ENCODE peak calls at places on chromosomes 4 and X, in five cellular contexts. One of them, this sample, is unnamed.

GRCh38 chr4:83248486-83248885 is 36.1 kb downstream of the COQ2 start:
- DNase-seq in uterus: no peak
- DNase-seq in K562: no peak
- DNase-seq in tibial nerve: no peak
- DNase-seq in sigmoid colon: no peak
- DNase-seq in this sample: no peak

GRCh38 chr4:2043396-2044118 is 15.6 kb upstream of the NAT8L start:
- DNase-seq in uterus: no peak
- DNase-seq in K562: no peak
- DNase-seq in tibial nerve: no peak
- DNase-seq in sigmoid colon: no peak
- DNase-seq in this sample: no peak

GRCh38 chrX:53045002-53045401 is 3.6 kb upstream of the GPR173 start:
- DNase-seq in uterus: no peak
- DNase-seq in K562: no peak
- DNase-seq in tibial nerve: no peak
- DNase-seq in sigmoid colon: no peak
- DNase-seq in this sample: no peak

GRCh38 chr4:182837831-182838230 is 79.4 kb downstream of the DCTD start:
- DNase-seq in uterus: no peak
- DNase-seq in K562: no peak
- DNase-seq in tibial nerve: no peak
- DNase-seq in sigmoid colon: peak; percentile 41
- DNase-seq in this sample: no peak

GRCh38 chr4:170465434-170465833 is 375.7 kb upstream of the AADAT start:
- DNase-seq in uterus: no peak
- DNase-seq in K562: no peak
- DNase-seq in tibial nerve: no peak
- DNase-seq in sigmoid colon: no peak
- DNase-seq in this sample: no peak

GRCh38 chrX:124328765-124329164 is 3.7 kb upstream of the TEX13D start:
- DNase-seq in uterus: no peak
- DNase-seq in K562: no peak
- DNase-seq in tibial nerve: no peak
- DNase-seq in sigmoid colon: no peak
- DNase-seq in this sample: no peak

GRCh38 chr4:107248571-107248970 is 212.5 kb upstream of the DKK2 start:
- DNase-seq in uterus: no peak
- DNase-seq in K562: no peak
- DNase-seq in tibial nerve: no peak
- DNase-seq in sigmoid colon: no peak
- DNase-seq in this sample: no peak

GRCh38 chr4:141458501-141458900 is 177.9 kb upstream of the IL15 start:
- DNase-seq in uterus: no peak
- DNase-seq in K562: no peak
- DNase-seq in tibial nerve: no peak
- DNase-seq in sigmoid colon: no peak
- DNase-seq in this sample: no peak

GRCh38 chr4:110850461-110851447 is 227.9 kb upstream of the PITX2 start:
- DNase-seq in uterus: no peak
- DNase-seq in K562: no peak
- DNase-seq in tibial nerve: no peak
- DNase-seq in sigmoid colon: no peak
- DNase-seq in this sample: peak; percentile 81

GRCh38 chr4:24248674-24249644 is 335.4 kb downstream of the DHX15 start:
- DNase-seq in uterus: no peak
- DNase-seq in K562: no peak
- DNase-seq in tibial nerve: no peak
- DNase-seq in sigmoid colon: no peak
- DNase-seq in this sample: no peak

GRCh38 chr4:139501531-139502311 is 47.8 kb downstream of the RAB33B start:
- DNase-seq in uterus: no peak
- DNase-seq in K562: no peak
- DNase-seq in tibial nerve: no peak
- DNase-seq in sigmoid colon: no peak
- DNase-seq in this sample: no peak

GRCh38 chr4:168917150-168917779 is 92.8 kb downstream of the CBR4 start:
- DNase-seq in uterus: no peak
- DNase-seq in K562: peak; percentile 28
- DNase-seq in tibial nerve: peak; percentile 57
- DNase-seq in sigmoid colon: no peak
- DNase-seq in this sample: no peak

GRCh38 chrX:15915959-15916703 is 61.5 kb upstream of the AP1S2 start:
- DNase-seq in uterus: no peak
- DNase-seq in K562: no peak
- DNase-seq in tibial nerve: no peak
- DNase-seq in sigmoid colon: no peak
- DNase-seq in this sample: no peak

GRCh38 chrX:14779589-14779988 is 93.3 kb downstream of the FANCB start:
- DNase-seq in uterus: no peak
- DNase-seq in K562: no peak
- DNase-seq in tibial nerve: no peak
- DNase-seq in sigmoid colon: no peak
- DNase-seq in this sample: no peak

GRCh38 chr4:85955614-85956295 is 404.1 kb downstream of the MAPK10 start:
- DNase-seq in uterus: no peak
- DNase-seq in K562: peak; percentile 13
- DNase-seq in tibial nerve: no peak
- DNase-seq in sigmoid colon: no peak
- DNase-seq in this sample: no peak

GRCh38 chr4:6688879-6689505 is 4.7 kb upstream of the S100P start:
- DNase-seq in uterus: no peak
- DNase-seq in K562: peak; percentile 78
- DNase-seq in tibial nerve: peak; percentile 48
- DNase-seq in sigmoid colon: no peak
- DNase-seq in this sample: no peak

GRCh38 chr4:4480685-4481393 is 61.0 kb downstream of the STX18 start:
- DNase-seq in uterus: no peak
- DNase-seq in K562: no peak
- DNase-seq in tibial nerve: no peak
- DNase-seq in sigmoid colon: no peak
- DNase-seq in this sample: no peak

GRCh38 chr4:80465238-80465637 is 129.7 kb downstream of the CFAP299 start:
- DNase-seq in uterus: no peak
- DNase-seq in K562: no peak
- DNase-seq in tibial nerve: no peak
- DNase-seq in sigmoid colon: no peak
- DNase-seq in this sample: no peak

GRCh38 chr4:88054909-88055308 is 47.5 kb downstream of the PKD2 start:
- DNase-seq in uterus: no peak
- DNase-seq in K562: peak; percentile 16
- DNase-seq in tibial nerve: peak; percentile 25
- DNase-seq in sigmoid colon: no peak
- DNase-seq in this sample: no peak

GRCh38 chr4:41889328-41889727 is 45.9 kb upstream of the TMEM33 start:
- DNase-seq in uterus: no peak
- DNase-seq in K562: no peak
- DNase-seq in tibial nerve: no peak
- DNase-seq in sigmoid colon: no peak
- DNase-seq in this sample: no peak
- H3K4me3 ChIP-seq in uterus: no peak overlapping the region
- H3K4me3 ChIP-seq in K562: no peak overlapping the region
- H3K4me3 ChIP-seq in tibial nerve: no peak overlapping the region
- H3K4me3 ChIP-seq in sigmoid colon: no peak overlapping the region
- H3K4me3 ChIP-seq in this sample: no peak overlapping the region

GRCh38 chr4:121139533-121140222 is 24.4 kb downstream of the TNIP3 start:
- DNase-seq in uterus: no peak
- DNase-seq in K562: no peak
- DNase-seq in tibial nerve: no peak
- DNase-seq in sigmoid colon: no peak
- DNase-seq in this sample: no peak
- H3K27ac ChIP-seq in uterus: no peak overlapping the region
- H3K27ac ChIP-seq in K562: no peak overlapping the region
- H3K27ac ChIP-seq in tibial nerve: no peak overlapping the region
- H3K27ac ChIP-seq in sigmoid colon: no peak overlapping the region
- H3K27ac ChIP-seq in this sample: no peak overlapping the region

GRCh38 chr4:3354455-3354811 is 61.6 kb downstream of the RGS12 start:
- DNase-seq in uterus: no peak
- DNase-seq in K562: no peak
- DNase-seq in tibial nerve: no peak
- DNase-seq in sigmoid colon: no peak
- DNase-seq in this sample: no peak
- TF ChIP-seq POLR2A in uterus: no peak
- TF ChIP-seq POLR2A in K562: no peak
- TF ChIP-seq POLR2A in tibial nerve: no peak
- TF ChIP-seq POLR2A in sigmoid colon: no peak
- TF ChIP-seq POLR2A in this sample: no peak

GRCh38 chrX:68830486-68831404 is 1.9 kb downstream of the EFNB1 start:
- DNase-seq in uterus: peak; percentile 14
- DNase-seq in K562: no peak
- DNase-seq in tibial nerve: no peak
- DNase-seq in sigmoid colon: peak; percentile 61
- DNase-seq in this sample: no peak
- H3K4me3 ChIP-seq in uterus: peak overlapping the region; percentile 59
- H3K4me3 ChIP-seq in K562: no peak overlapping the region
- H3K4me3 ChIP-seq in tibial nerve: peak overlapping the region; percentile 72
- H3K4me3 ChIP-seq in sigmoid colon: peak overlapping the region; percentile 69
- H3K4me3 ChIP-seq in this sample: peak overlapping the region; percentile 72

GRCh38 chr4:84799318-84799717 is 167.2 kb downstream of the WDFY3 start:
- DNase-seq in uterus: no peak
- DNase-seq in K562: no peak
- DNase-seq in tibial nerve: no peak
- DNase-seq in sigmoid colon: no peak
- DNase-seq in this sample: no peak
- H3K27ac ChIP-seq in uterus: no peak overlapping the region
- H3K27ac ChIP-seq in K562: no peak overlapping the region
- H3K27ac ChIP-seq in tibial nerve: no peak overlapping the region
- H3K27ac ChIP-seq in sigmoid colon: no peak overlapping the region
- H3K27ac ChIP-seq in this sample: no peak overlapping the region